ENCODE peak calls at places on chromosomes 3 and 15, in seven cellular contexts. Y, J, D, I, A, T and Q are unnamed samples.

GRCh38 chr15:33029247-33029646 is 165.3 kb downstream of the FMN1 start:
- DNase-seq in Y (no peak), J (no peak), D (no peak), I (no peak), A (no peak), T (no peak), Q (no peak)

GRCh38 chr15:57685719-57686118 is 20.8 kb upstream of the POLR2M start:
- DNase-seq in Y (no peak), J (no peak), D (no peak), I (no peak), A (no peak), T (no peak), Q (no peak)

GRCh38 chr3:32018723-32019564 is 37.4 kb downstream of the ZNF860 start:
- DNase-seq in Y (no peak), J (peak; percentile 52), D (no peak), I (no peak), A (peak; percentile 43), T (no peak), Q (no peak)

GRCh38 chr3:76083992-76084391 is 298.6 kb upstream of the ZNF717 start:
- DNase-seq in Y (no peak), J (no peak), D (no peak), I (no peak), A (no peak), T (no peak), Q (no peak)

GRCh38 chr3:42020681-42021307 is 58.9 kb upstream of the ULK4 start:
- DNase-seq in Y (no peak), J (no peak), D (no peak), I (no peak), A (no peak), T (no peak), Q (no peak)

GRCh38 chr3:43692971-43693370 is 2.2 kb downstream of the ABHD5 start:
- DNase-seq in Y (no peak), J (no peak), D (no peak), I (no peak), A (no peak), T (no peak), Q (no peak)

GRCh38 chr15:49898097-49898496 is 220.9 kb downstream of the ATP8B4 start:
- DNase-seq in Y (no peak), J (no peak), D (no peak), I (no peak), A (no peak), T (no peak), Q (no peak)

GRCh38 chr15:71096676-71097075 is 18.6 kb upstream of the THSD4 start:
- DNase-seq in Y (no peak), J (no peak), D (no peak), I (no peak), A (peak; percentile 36), T (no peak), Q (no peak)

GRCh38 chr3:149813367-149814281 is 609 bp downstream of the RNF13 start:
- DNase-seq in Y (peak; percentile 61), J (peak; percentile 47), D (peak; percentile 24), I (no peak), A (peak; percentile 29), T (no peak), Q (peak; percentile 64)

GRCh38 chr15:77959094-77959879 is 118.2 kb downstream of the TBC1D2B start:
- DNase-seq in Y (peak; percentile 88), J (peak; percentile 48), D (peak; percentile 63), I (peak; percentile 88), A (peak; percentile 89), T (peak; percentile 82), Q (peak; percentile 89)

GRCh38 chr3:162978136-162978535 is 1481.5 kb downstream of the OTOL1 start:
- DNase-seq in Y (no peak), J (no peak), D (no peak), I (no peak), A (no peak), T (no peak), Q (no peak)

GRCh38 chr3:15361494-15362214 is 29.3 kb upstream of the SH3BP5 start:
- DNase-seq in Y (no peak), J (no peak), D (peak; percentile 25), I (no peak), A (no peak), T (peak; percentile 19), Q (no peak)

GRCh38 chr15:53251998-53252397 is 461.9 kb upstream of the ONECUT1 start:
- DNase-seq in Y (no peak), J (peak; percentile 23), D (no peak), I (no peak), A (no peak), T (no peak), Q (no peak)

GRCh38 chr15:51350723-51351122 is 9.3 kb downstream of the GLDN start:
- DNase-seq in Y (no peak), J (no peak), D (no peak), I (no peak), A (no peak), T (no peak), Q (no peak)

GRCh38 chr3:12681089-12681488 is 17.2 kb upstream of the RAF1 start:
- DNase-seq in Y (no peak), J (no peak), D (no peak), I (peak; percentile 14), A (no peak), T (no peak), Q (no peak)

GRCh38 chr3:132135628-132136333 is 101.0 kb upstream of the CPNE4 start:
- DNase-seq in Y (no peak), J (peak; percentile 6), D (no peak), I (no peak), A (no peak), T (no peak), Q (no peak)

GRCh38 chr15:40782609-40783227 is 12.9 kb downstream of the C15orf62 start:
- DNase-seq in Y (no peak), J (peak; percentile 62), D (no peak), I (peak; percentile 85), A (peak; percentile 91), T (no peak), Q (peak; percentile 91)

GRCh38 chr3:48338635-48339034 is 5.2 kb upstream of the SPINK8 start:
- DNase-seq in Y (no peak), J (no peak), D (no peak), I (no peak), A (no peak), T (no peak), Q (no peak)

GRCh38 chr15:99059010-99059981 is 45.6 kb upstream of the SYNM start:
- DNase-seq in Y (peak; percentile 96), J (peak; percentile 65), D (peak; percentile 73), I (peak; percentile 76), A (peak; percentile 56), T (peak; percentile 93), Q (peak; percentile 82)

GRCh38 chr15:89111352-89111751 is 23.1 kb downstream of the ABHD2 start:
- DNase-seq in Y (no peak), J (no peak), D (no peak), I (no peak), A (no peak), T (no peak), Q (no peak)

GRCh38 chr15:89113263-89113662 is 25.0 kb downstream of the ABHD2 start:
- DNase-seq in Y (peak; percentile 14), J (no peak), D (no peak), I (no peak), A (no peak), T (no peak), Q (no peak)

GRCh38 chr15:89110060-89110459 is 21.8 kb downstream of the ABHD2 start:
- DNase-seq in Y (peak; percentile 38), J (no peak), D (no peak), I (no peak), A (no peak), T (no peak), Q (no peak)

GRCh38 chr15:89112341-89112971 is 24.2 kb downstream of the ABHD2 start:
- DNase-seq in Y (peak; percentile 65), J (peak; percentile 77), D (peak; percentile 68), I (no peak), A (peak; percentile 78), T (no peak), Q (no peak)

DNA sequence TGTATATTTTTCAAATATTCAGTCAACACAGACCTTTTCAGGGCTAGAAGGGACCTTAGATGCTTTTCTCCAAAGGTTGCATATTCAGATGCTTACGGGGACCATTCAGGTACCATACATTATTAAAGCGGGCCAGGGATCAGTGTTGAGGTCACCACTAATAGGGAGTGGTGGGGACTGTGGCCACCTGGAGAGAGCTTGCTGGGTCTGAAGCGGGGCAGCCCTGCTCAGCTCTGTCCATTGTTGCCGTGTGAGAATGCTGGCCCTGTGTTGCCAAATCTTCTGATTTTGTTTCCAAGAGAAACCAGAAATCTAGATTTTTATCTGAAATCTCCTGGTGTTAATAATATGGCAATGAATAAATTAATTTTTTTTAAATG is 23.7 kb downstream of the ABHD2 start:
- DNase-seq in Y (no peak), J (no peak), D (no peak), I (no peak), A (no peak), T (no peak), Q (no peak)
- H3K4me3 ChIP-seq in Y (no peak overlapping the region), J (no peak overlapping the region), D (no peak overlapping the region), I (no peak overlapping the region), A (no peak overlapping the region), T (no peak overlapping the region), Q (no peak overlapping the region)

DNA sequence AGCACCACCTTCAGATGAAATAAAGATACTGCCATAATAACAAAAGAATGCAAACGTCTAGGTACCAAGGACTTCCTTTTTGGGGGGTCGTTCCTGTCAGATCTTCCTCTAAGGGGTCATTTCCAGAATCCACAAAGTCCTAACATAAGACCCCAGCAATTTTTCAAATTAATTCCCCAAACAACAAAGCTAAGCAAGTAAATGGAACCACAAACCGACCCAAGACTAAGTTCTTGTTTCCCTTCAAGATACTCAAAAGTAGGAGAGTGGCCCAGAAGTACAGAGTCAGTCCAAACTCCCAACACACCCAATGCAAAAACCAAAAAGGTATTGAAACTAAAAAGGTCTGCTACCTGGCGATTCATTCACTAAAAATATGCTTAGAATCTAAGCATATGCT is 1.2 kb downstream of the RYK start:
- DNase-seq in Y (no peak), J (no peak), D (no peak), I (no peak), A (no peak), T (no peak), Q (no peak)
- H3K4me1 ChIP-seq in Y (peaks cover 59% of the 10 kb centered on the region), J (peaks cover 74% of the 10 kb centered on the region), D (no peaks in the 10 kb centered on the region), I (peaks cover 48% of the 10 kb centered on the region), A (peaks cover 30% of the 10 kb centered on the region), T (peaks cover 10% of the 10 kb centered on the region), Q (peaks cover 10% of the 10 kb centered on the region)

DNA sequence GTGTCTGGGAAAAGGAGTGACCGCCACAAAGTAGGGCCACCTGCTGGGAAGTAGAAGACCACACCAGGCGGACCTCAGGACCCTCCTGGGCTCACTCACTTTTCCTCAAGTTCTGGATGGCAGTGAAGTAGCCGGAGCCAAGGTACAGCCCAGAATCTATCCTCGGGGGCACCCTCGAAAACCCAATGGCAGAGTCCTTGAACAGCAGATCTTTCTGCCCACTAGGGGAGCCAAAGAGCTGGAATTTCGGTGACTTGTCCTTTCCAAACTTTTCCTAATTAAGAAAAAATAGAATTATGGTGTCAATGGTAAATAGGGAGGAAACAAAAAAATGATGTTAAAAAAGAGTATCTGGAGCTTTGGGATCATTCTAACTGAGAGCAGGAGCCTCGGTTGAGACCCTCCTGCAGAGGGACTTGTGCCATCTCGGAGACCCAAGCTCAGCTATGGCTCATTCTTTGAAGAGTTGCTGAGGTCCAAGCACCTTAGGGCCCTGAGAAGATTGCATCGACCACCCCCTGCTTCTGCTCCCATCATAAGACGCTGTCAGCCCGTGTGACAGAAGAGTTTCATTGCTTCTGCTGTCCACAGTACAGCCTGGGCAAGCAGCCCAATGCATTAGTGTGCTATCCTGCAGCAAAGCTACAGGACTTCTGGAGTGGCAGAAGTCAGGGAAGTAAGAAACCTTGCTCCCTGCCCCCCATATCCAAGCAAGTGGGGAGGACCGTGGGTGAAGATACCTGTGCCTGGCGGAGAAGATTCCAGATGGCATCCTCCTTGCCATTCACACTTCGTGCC is 14.8 kb downstream of the LTF start:
- DNase-seq in Y (no peak), J (no peak), D (no peak), I (no peak), A (peak; percentile 51), T (no peak), Q (no peak)
- TF ChIP-seq CTCF in Y (no peak), J (peak; percentile 29), D (peak; percentile 17), I (peak; percentile 54), A (no peak), T (no peak), Q (peak; percentile 61)

GRCh38 chr3:52289747-52290595 is 2.3 kb downstream of the GLYCTK start:
- DNase-seq in Y (peak; percentile 59), J (peak; percentile 97), D (no peak), I (peak; percentile 40), A (peak; percentile 88), T (no peak), Q (peak; percentile 62)
- H3K4me3 ChIP-seq in Y (no peak overlapping the region), J (peak overlapping the region; percentile 97), D (no peak overlapping the region), I (no peak overlapping the region), A (no peak overlapping the region), T (no peak overlapping the region), Q (no peak overlapping the region)